ENCODE peak calls at places on chromosome 12, in four cellular contexts. One of them, this sample, is unnamed.

GRCh38 chr12:12943589-12944260 is 8.2 kb downstream of the GPRC5D start:
- DNase-seq in lower lobe of right lung: no peak
- DNase-seq in HS-5: no peak
- DNase-seq in astrocyte of the spinal cord: no peak
- DNase-seq in this sample: no peak

GRCh38 chr12:91413591-91413990 is 231.0 kb upstream of the DCN start:
- DNase-seq in lower lobe of right lung: no peak
- DNase-seq in HS-5: peak
- DNase-seq in astrocyte of the spinal cord: peak
- DNase-seq in this sample: peak

GRCh38 chr12:114729731-114730130 is 45.8 kb upstream of the TBX3 start:
- DNase-seq in lower lobe of right lung: no peak
- DNase-seq in HS-5: peak
- DNase-seq in astrocyte of the spinal cord: peak
- DNase-seq in this sample: peak

GRCh38 chr12:3127832-3128231 is 50.7 kb downstream of the TSPAN9 start:
- DNase-seq in lower lobe of right lung: no peak
- DNase-seq in HS-5: no peak
- DNase-seq in astrocyte of the spinal cord: peak
- DNase-seq in this sample: peak

GRCh38 chr12:63792333-63792732 is 12.6 kb downstream of the RXYLT1 start:
- DNase-seq in lower lobe of right lung: no peak
- DNase-seq in HS-5: no peak
- DNase-seq in astrocyte of the spinal cord: no peak
- DNase-seq in this sample: no peak

GRCh38 chr12:20105938-20106337 is 262.4 kb upstream of the PDE3A start:
- DNase-seq in lower lobe of right lung: no peak
- DNase-seq in HS-5: no peak
- DNase-seq in astrocyte of the spinal cord: peak
- DNase-seq in this sample: peak

GRCh38 chr12:116102019-116102418 is 175.5 kb downstream of the MED13L start:
- DNase-seq in lower lobe of right lung: no peak
- DNase-seq in HS-5: no peak
- DNase-seq in astrocyte of the spinal cord: no peak
- DNase-seq in this sample: no peak

GRCh38 chr12:25835385-25835784 is 123.1 kb upstream of the RASSF8 start:
- DNase-seq in lower lobe of right lung: no peak
- DNase-seq in HS-5: no peak
- DNase-seq in astrocyte of the spinal cord: no peak
- DNase-seq in this sample: no peak

GRCh38 chr12:121630791-121631190 is 4.5 kb downstream of the ORAI1 start:
- DNase-seq in lower lobe of right lung: no peak
- DNase-seq in HS-5: no peak
- DNase-seq in astrocyte of the spinal cord: no peak
- DNase-seq in this sample: no peak

GRCh38 chr12:124601699-124602098 is 34.3 kb upstream of the NCOR2 start:
- DNase-seq in lower lobe of right lung: no peak
- DNase-seq in HS-5: peak
- DNase-seq in astrocyte of the spinal cord: no peak
- DNase-seq in this sample: no peak

GRCh38 chr12:49537709-49538601 is 875 bp upstream of the KCNH3 start:
- DNase-seq in lower lobe of right lung: no peak
- DNase-seq in HS-5: no peak
- DNase-seq in astrocyte of the spinal cord: no peak
- DNase-seq in this sample: no peak

GRCh38 chr12:105783983-105784947 is 354.5 kb downstream of the NUAK1 start:
- DNase-seq in lower lobe of right lung: no peak
- DNase-seq in HS-5: no peak
- DNase-seq in astrocyte of the spinal cord: no peak
- DNase-seq in this sample: no peak

GRCh38 chr12:42732908-42733411 is 143.4 kb upstream of the PRICKLE1 start:
- DNase-seq in lower lobe of right lung: no peak
- DNase-seq in HS-5: no peak
- DNase-seq in astrocyte of the spinal cord: no peak
- DNase-seq in this sample: no peak

GRCh38 chr12:14390885-14391530 is 25.5 kb downstream of the ATF7IP start:
- DNase-seq in lower lobe of right lung: no peak
- DNase-seq in HS-5: no peak
- DNase-seq in astrocyte of the spinal cord: no peak
- DNase-seq in this sample: no peak

GRCh38 chr12:45725631-45726593 is 3.6 kb upstream of the ARID2 start:
- DNase-seq in lower lobe of right lung: no peak
- DNase-seq in HS-5: peak
- DNase-seq in astrocyte of the spinal cord: peak
- DNase-seq in this sample: peak

GRCh38 chr12:15336772-15337553 is 14.7 kb downstream of the PTPRO start:
- DNase-seq in lower lobe of right lung: no peak
- DNase-seq in HS-5: peak
- DNase-seq in astrocyte of the spinal cord: peak
- DNase-seq in this sample: peak

GRCh38 chr12:127260959-127261358 is 1006.0 kb upstream of the TMEM132C start:
- DNase-seq in lower lobe of right lung: no peak
- DNase-seq in HS-5: no peak
- DNase-seq in astrocyte of the spinal cord: no peak
- DNase-seq in this sample: no peak

GRCh38 chr12:46082473-46082872 is 92.1 kb upstream of the SCAF11 start:
- DNase-seq in lower lobe of right lung: no peak
- DNase-seq in HS-5: no peak
- DNase-seq in astrocyte of the spinal cord: no peak
- DNase-seq in this sample: no peak